ENCODE peak calls at places on chromosomes 16 and 17, in nine cellular contexts. E is heart left ventricle; W is astrocyte; G is CD8-positive, alpha-beta memory T cell; O is neuronal stem cell; L is A549; H is caudate nucleus; C is breast epithelium; J is body of pancreas. Z is an unnamed sample.

GRCh38 chr17:64124609-64125008 is 5.3 kb downstream of the ERN1 start:
- DNase-seq in E (no peak), W (no peak), G (no peak), O (no peak), L (no peak), H (no peak), C (no peak), J (no peak), Z (no peak)

GRCh38 chr17:77735341-77736206 is 222.9 kb upstream of the TNRC6C start:
- DNase-seq in E (peak), W (no peak), G (no peak), O (no peak), L (no peak), H (peak), C (no peak), J (no peak), Z (peak)

GRCh38 chr17:22484826-22485225 is 792.5 kb downstream of the KCNJ18 start:
- DNase-seq in E (no peak), W (no peak), G (no peak), O (no peak), L (no peak), H (no peak), C (no peak), J (no peak), Z (no peak)

GRCh38 chr17:18093616-18094408 is 6.1 kb downstream of the DRG2 start:
- DNase-seq in E (peak), W (peak), G (no peak), O (no peak), L (peak), H (no peak), C (no peak), J (peak), Z (peak)

GRCh38 chr17:8164815-8165131 is 2.0 kb upstream of the VAMP2 start:
- DNase-seq in E (no peak), W (no peak), G (peak), O (no peak), L (no peak), H (no peak), C (no peak), J (no peak), Z (no peak)

GRCh38 chr16:6146874-6147425 is 1049.4 kb upstream of the EEF2KMT start:
- DNase-seq in E (no peak), W (no peak), G (no peak), O (no peak), L (no peak), H (no peak), C (no peak), J (no peak), Z (no peak)

GRCh38 chr16:70746040-70746707 is 54.8 kb downstream of the VAC14 start:
- DNase-seq in E (peak), W (peak), G (no peak), O (no peak), L (peak), H (peak), C (peak), J (peak), Z (no peak)

GRCh38 chr17:40514013-40514875 is 12.8 kb upstream of the TNS4 start:
- DNase-seq in E (peak), W (no peak), G (no peak), O (no peak), L (no peak), H (no peak), C (no peak), J (no peak), Z (no peak)

GRCh38 chr16:64586756-64587155 is 535.1 kb downstream of the CDH11 start:
- DNase-seq in E (no peak), W (no peak), G (no peak), O (no peak), L (no peak), H (no peak), C (no peak), J (no peak), Z (no peak)

DNA sequence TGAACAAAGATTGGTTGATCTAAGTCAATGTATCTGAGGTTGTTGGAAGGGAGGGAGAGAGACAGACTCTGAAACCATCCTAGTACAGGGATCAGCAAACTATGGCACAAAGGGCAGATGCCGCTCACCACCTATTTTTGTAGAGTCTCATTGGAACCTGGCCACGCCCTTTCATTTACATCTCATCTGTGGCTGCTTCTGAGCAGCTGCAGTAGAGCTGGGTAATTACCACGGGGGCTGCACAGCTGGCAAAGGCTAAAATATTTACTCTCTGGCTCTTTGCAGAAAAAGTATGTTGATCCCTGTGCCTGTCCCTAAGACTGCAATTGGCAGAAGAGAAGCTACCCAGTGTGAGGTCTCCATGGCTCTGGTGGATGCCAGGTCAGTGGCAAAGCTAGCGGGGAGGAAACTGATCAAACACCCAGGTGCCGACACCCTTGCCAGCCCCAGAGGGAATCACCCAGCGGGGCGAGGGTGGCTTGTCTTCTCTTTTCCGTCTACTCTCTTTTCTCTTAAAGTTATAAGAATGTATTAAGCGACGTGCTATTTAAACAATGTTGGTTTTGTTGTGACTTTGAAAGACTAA is 14.0 kb downstream of the CEP295NL start:
- DNase-seq in E (no peak), W (no peak), G (no peak), O (no peak), L (no peak), H (no peak), C (no peak), J (no peak), Z (no peak)
- H3K27ac ChIP-seq in E (peak), W (no peak), G (no peak), O (no peak), L (no peak), H (peak), C (peak), J (no peak), Z (peak)

GRCh38 chr17:81456091-81456490 is 56.5 kb downstream of the ACTG1 start:
- DNase-seq in E (no peak), W (no peak), G (no peak), O (no peak), L (no peak), H (no peak), C (no peak), J (peak), Z (no peak)
- H3K27ac ChIP-seq in E (no peak), W (no peak), G (no peak), O (no peak), L (no peak), H (no peak), C (no peak), J (no peak), Z (no peak)

DNA sequence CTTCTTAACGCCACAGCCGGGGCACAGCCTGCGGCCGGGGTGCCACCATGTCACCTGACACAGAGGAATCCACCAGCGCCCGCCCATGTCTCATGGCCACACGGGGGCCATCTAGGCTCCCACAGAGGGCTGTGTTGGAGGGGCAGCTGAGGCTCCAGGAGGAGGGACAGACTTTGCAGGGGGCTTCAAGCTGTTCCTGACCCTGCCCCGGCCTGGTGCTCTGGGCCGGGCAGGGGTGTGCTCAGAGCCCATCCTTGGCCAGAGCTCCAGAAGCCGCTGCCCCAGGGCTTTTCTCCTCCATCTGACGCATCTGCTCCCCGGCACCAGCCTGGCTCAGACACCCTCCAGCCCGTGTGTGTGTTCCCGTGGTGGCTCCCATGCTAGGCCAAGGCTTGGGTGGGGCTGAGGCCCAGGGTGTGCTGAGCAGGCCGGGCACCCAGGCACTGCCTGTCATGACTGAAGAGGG is 7.8 kb upstream of the SLC38A10 start:
- DNase-seq in E (no peak), W (no peak), G (no peak), O (no peak), L (no peak), H (no peak), C (no peak), J (peak), Z (no peak)
- H3K27ac ChIP-seq in E (no peak), W (no peak), G (no peak), O (no peak), L (no peak), H (no peak), C (no peak), J (no peak), Z (no peak)

GRCh38 chr17:35081638-35082037 is 18.1 kb upstream of the RFFL start:
- DNase-seq in E (no peak), W (no peak), G (no peak), O (no peak), L (no peak), H (no peak), C (no peak), J (no peak), Z (no peak)

GRCh38 chr17:35080536-35080935 is 17.0 kb upstream of the RFFL start:
- DNase-seq in E (no peak), W (no peak), G (no peak), O (no peak), L (no peak), H (no peak), C (no peak), J (no peak), Z (no peak)

GRCh38 chr17:35076874-35077273 is 13.4 kb upstream of the RFFL start:
- DNase-seq in E (no peak), W (no peak), G (no peak), O (no peak), L (no peak), H (no peak), C (no peak), J (no peak), Z (no peak)

GRCh38 chr17:35082073-35082657 is 18.7 kb upstream of the RFFL start:
- DNase-seq in E (no peak), W (peak), G (no peak), O (no peak), L (no peak), H (no peak), C (no peak), J (no peak), Z (no peak)

DNA sequence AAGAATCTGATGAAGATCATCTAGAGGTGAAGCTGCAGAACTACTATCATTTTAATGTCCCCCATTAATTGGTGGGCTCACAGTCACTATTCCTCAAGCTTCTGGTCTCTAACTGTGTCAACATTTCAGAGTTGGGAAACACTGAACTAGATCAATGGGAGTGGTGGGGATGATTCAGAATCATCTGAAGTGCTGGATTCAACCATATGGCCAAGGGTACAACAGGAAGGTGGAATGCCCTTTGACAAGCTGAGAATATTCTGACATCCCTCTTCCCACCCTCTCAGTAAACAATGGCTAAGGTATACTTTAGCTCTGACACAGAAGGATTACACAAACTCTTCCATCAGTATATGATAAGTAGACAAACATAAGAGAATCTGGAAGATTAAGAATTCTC is 16.0 kb upstream of the RFFL start:
- DNase-seq in E (no peak), W (no peak), G (no peak), O (no peak), L (peak), H (no peak), C (no peak), J (no peak), Z (no peak)
- H3K27ac ChIP-seq in E (no peak), W (no peak), G (no peak), O (no peak), L (peak), H (peak), C (no peak), J (no peak), Z (no peak)

GRCh38 chr16:77299395-77299794 is 100.2 kb downstream of the SYCE1L start:
- DNase-seq in E (no peak), W (no peak), G (no peak), O (no peak), L (no peak), H (no peak), C (no peak), J (no peak), Z (no peak)
- H3K27ac ChIP-seq in E (no peak), W (peak), G (no peak), O (no peak), L (peak), H (no peak), C (no peak), J (no peak), Z (no peak)

GRCh38 chr16:69727916-69728270 is 1.5 kb upstream of the NQO1 start:
- DNase-seq in E (no peak), W (no peak), G (no peak), O (no peak), L (no peak), H (peak), C (no peak), J (no peak), Z (peak)
- H3K27ac ChIP-seq in E (peak), W (no peak), G (peak), O (peak), L (peak), H (peak), C (no peak), J (no peak), Z (no peak)

DNA sequence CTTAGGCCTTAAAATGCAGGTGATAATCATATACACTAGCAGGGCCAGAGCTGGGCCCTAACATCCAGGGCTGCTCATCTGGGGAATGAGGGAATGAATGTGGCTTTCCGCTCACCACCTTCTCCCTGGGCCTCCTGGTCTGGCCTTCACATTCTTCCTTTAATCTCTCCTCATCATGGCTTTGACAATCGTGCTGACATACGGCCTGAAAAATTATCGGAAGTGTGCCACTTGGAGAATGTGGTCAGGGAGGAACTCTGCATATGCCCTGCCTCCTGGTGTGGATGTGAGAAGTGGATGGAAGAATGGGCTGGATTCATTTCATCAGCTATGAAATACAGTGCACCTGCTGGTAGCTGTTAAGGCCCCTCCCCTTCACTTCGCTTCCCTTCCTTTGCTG is 2.4 kb downstream of the WSCD1 start:
- DNase-seq in E (no peak), W (no peak), G (no peak), O (no peak), L (no peak), H (no peak), C (no peak), J (no peak), Z (no peak)
- H3K27ac ChIP-seq in E (no peak), W (no peak), G (no peak), O (no peak), L (no peak), H (no peak), C (no peak), J (no peak), Z (no peak)

GRCh38 chr16:15856217-15856616 is 611 bp downstream of the MYH11 start:
- DNase-seq in E (no peak), W (no peak), G (no peak), O (no peak), L (no peak), H (no peak), C (no peak), J (no peak), Z (no peak)
- H3K27ac ChIP-seq in E (no peak), W (no peak), G (no peak), O (no peak), L (no peak), H (no peak), C (peak), J (no peak), Z (no peak)

GRCh38 chr16:23544436-23544835 is 12.7 kb downstream of the EARS2 start:
- DNase-seq in E (no peak), W (no peak), G (no peak), O (no peak), L (no peak), H (no peak), C (no peak), J (no peak), Z (no peak)

GRCh38 chr16:23552171-23552570 is 5.0 kb downstream of the EARS2 start:
- DNase-seq in E (no peak), W (no peak), G (peak), O (no peak), L (no peak), H (no peak), C (no peak), J (no peak), Z (no peak)

GRCh38 chr16:23546778-23547177 is 10.4 kb downstream of the EARS2 start:
- DNase-seq in E (no peak), W (no peak), G (no peak), O (no peak), L (no peak), H (no peak), C (no peak), J (no peak), Z (no peak)

GRCh38 chr16:23554536-23554935 is 2.6 kb downstream of the EARS2 start:
- DNase-seq in E (no peak), W (no peak), G (no peak), O (no peak), L (no peak), H (no peak), C (no peak), J (no peak), Z (no peak)

DNA sequence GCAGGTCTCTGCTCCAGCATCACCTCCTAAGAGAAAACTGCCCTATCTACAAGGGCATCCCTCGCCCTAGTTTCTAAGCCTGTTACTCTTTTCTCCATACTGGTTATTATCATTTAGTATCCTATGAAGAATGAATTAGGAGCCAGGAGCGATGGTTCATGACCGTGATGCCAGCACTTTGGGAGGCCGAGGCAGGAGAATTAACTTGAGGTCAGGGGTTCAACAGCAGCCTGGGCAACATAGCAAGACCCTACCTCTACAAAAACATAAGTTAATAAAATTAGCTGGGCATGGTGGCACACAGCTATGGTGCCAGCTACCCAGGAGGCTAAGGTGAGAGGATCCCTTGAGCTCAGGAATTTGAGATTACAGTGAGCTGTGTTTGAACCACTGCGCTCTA is 7.2 kb downstream of the EARS2 start:
- DNase-seq in E (no peak), W (no peak), G (no peak), O (no peak), L (no peak), H (no peak), C (no peak), J (no peak), Z (no peak)
- H3K27ac ChIP-seq in E (no peak), W (no peak), G (no peak), O (no peak), L (no peak), H (no peak), C (no peak), J (no peak), Z (no peak)

Z was measured in heart right ventricle.